ENCODE peak calls at places on chromosomes 12 and 14, in four cellular contexts. M, S, Z and U are unnamed samples.

GRCh38 chr12:83793616-83794015 is 1106.9 kb downstream of the TMTC2 start:
- DNase-seq in Z (no peak), M (no peak), S (no peak), U (no peak)

GRCh38 chr12:68557011-68557715 is 53.5 kb upstream of the RAP1B start:
- DNase-seq in S (no peak), M (no peak), Z (peak; percentile 46), U (no peak)

GRCh38 chr12:92034858-92035401 is 110.7 kb downstream of the BTG1 start:
- DNase-seq in Z (peak; percentile 40), M (peak; percentile 63), S (peak; percentile 56), U (peak; percentile 83)

GRCh38 chr12:132150780-132151144 is 6.5 kb downstream of the NOC4L start:
- DNase-seq in Z (no peak), S (no peak), M (no peak), U (no peak)

GRCh38 chr14:77026166-77026929 is 2.2 kb downstream of the IRF2BPL start:
- DNase-seq in S (no peak), M (no peak), Z (peak; percentile 37), U (no peak)

GRCh38 chr12:79624378-79624777 is 66.4 kb downstream of the PAWR start:
- DNase-seq in S (no peak), Z (no peak), M (no peak), U (no peak)

GRCh38 chr12:66647034-66647691 is 31.7 kb downstream of the GRIP1 start:
- DNase-seq in M (no peak), Z (peak; percentile 93), S (no peak), U (no peak)

GRCh38 chr14:94532462-94532861 is 23.2 kb upstream of the SERPINA12 start:
- DNase-seq in M (no peak), S (no peak), Z (peak; percentile 5), U (no peak)

GRCh38 chr12:109732321-109733305 is 19.0 kb downstream of the FAM222A start:
- DNase-seq in S (no peak), M (no peak), Z (no peak), U (no peak)

GRCh38 chr14:61403411-61403810 is 82.0 kb downstream of the PRKCH start:
- DNase-seq in Z (no peak), M (no peak), S (no peak), U (no peak)

GRCh38 chr12:9084417-9084816 is 31.3 kb downstream of the A2M start:
- DNase-seq in S (no peak), Z (no peak), M (no peak), U (no peak)

GRCh38 chr12:124453419-124454351 is 113.7 kb downstream of the NCOR2 start:
- DNase-seq in S (peak; percentile 81), Z (peak; percentile 91), M (peak; percentile 53), U (no peak)